ENCODE peak calls at places on chromosomes 5 and 9, in five cellular contexts. G, S, O, K and C are unnamed samples.

GRCh38 chr9:116144038-116144437 is 9.6 kb upstream of the PAPPA start:
- DNase-seq in S (no peak), O (no peak), K (no peak), G (no peak), C (no peak)

GRCh38 chr5:61732376-61732775 is 400.3 kb downstream of the ZSWIM6 start:
- DNase-seq in O (no peak), K (no peak), G (no peak), S (no peak), C (no peak)

GRCh38 chr5:153770066-153770465 is 268.6 kb downstream of the FAM114A2 start:
- DNase-seq in K (no peak), O (no peak), S (no peak), G (no peak), C (no peak)

GRCh38 chr5:148912714-148913398 is 86.4 kb downstream of the ADRB2 start:
- DNase-seq in G (no peak), K (no peak), S (no peak), O (no peak), C (no peak)

GRCh38 chr5:166509085-166509484 is 1782.4 kb upstream of the WWC1 start:
- DNase-seq in S (no peak), G (no peak), K (no peak), O (no peak), C (no peak)

GRCh38 chr9:34809504-34810186 is 99.7 kb upstream of the CCL21 start:
- DNase-seq in K (no peak), S (no peak), G (no peak), O (no peak), C (no peak)

GRCh38 chr9:132978451-132979087 is at the start of gene GFI1B:
- DNase-seq in S (no peak), K (no peak), G (no peak), O (no peak), C (no peak)

GRCh38 chr5:179270581-179271300 is 74.5 kb downstream of the ADAMTS2 start:
- DNase-seq in K (no peak), O (peak), S (no peak), G (no peak), C (peak)

GRCh38 chr5:36417668-36418067 is 116.0 kb upstream of the RANBP3L start:
- DNase-seq in G (no peak), S (no peak), K (no peak), O (no peak), C (no peak)

GRCh38 chr5:126868961-126869451 is 92.1 kb downstream of the LMNB1 start:
- DNase-seq in S (no peak), O (no peak), K (no peak), G (no peak), C (no peak)

GRCh38 chr9:121281614-121282291 is 13.8 kb downstream of the GSN start:
- DNase-seq in G (no peak), S (peak), O (peak), K (no peak), C (peak)

GRCh38 chr5:62722360-62722759 is 143.7 kb downstream of the LRRC70 start:
- DNase-seq in O (no peak), K (no peak), G (no peak), S (no peak), C (no peak)

GRCh38 chr9:19998153-19998552 is 209.3 kb upstream of the SLC24A2 start:
- DNase-seq in S (no peak), O (no peak), K (no peak), G (no peak), C (no peak)

GRCh38 chr5:143349127-143349526 is 54.4 kb downstream of the NR3C1 start:
- DNase-seq in O (no peak), G (no peak), S (no peak), K (no peak), C (no peak)

GRCh38 chr5:91384671-91385430 is 1.7 kb upstream of the ARRDC3 start:
- DNase-seq in K (no peak), S (peak), G (no peak), O (no peak), C (no peak)

GRCh38 chr9:30140415-30140814 is 2244.0 kb upstream of the ACO1 start:
- DNase-seq in S (no peak), K (no peak), G (no peak), O (no peak), C (no peak)